ENCODE peak calls at places on chromosomes 13 and 19, in four cellular contexts. One of them, this sample, is unnamed.

GRCh38 chr13:40494513-40494912 is 171.9 kb downstream of the FOXO1 start:
- DNase-seq in testis: no peak
- DNase-seq in HCT116: no peak
- DNase-seq in heart right ventricle: no peak
- DNase-seq in this sample: no peak

GRCh38 chr19:1855828-1856255 is 7.5 kb downstream of the KLF16 start:
- DNase-seq in testis: no peak
- DNase-seq in HCT116: no peak
- DNase-seq in heart right ventricle: no peak
- DNase-seq in this sample: no peak

GRCh38 chr19:38488096-38488495 is 54.6 kb downstream of the RYR1 start:
- DNase-seq in heart right ventricle: no peak
- DNase-seq in testis: no peak
- DNase-seq in HCT116: no peak
- DNase-seq in this sample: no peak

GRCh38 chr13:93794197-93794885 is 567.7 kb downstream of the GPC6 start:
- DNase-seq in HCT116: no peak
- DNase-seq in heart right ventricle: no peak
- DNase-seq in testis: no peak
- DNase-seq in this sample: no peak

GRCh38 chr19:49347835-49348234 is 12.6 kb downstream of the CD37 start:
- DNase-seq in testis: peak
- DNase-seq in heart right ventricle: no peak
- DNase-seq in HCT116: peak
- DNase-seq in this sample: peak

GRCh38 chr13:65133094-65133493 is 2097.0 kb downstream of the PCDH9 start:
- DNase-seq in testis: no peak
- DNase-seq in HCT116: peak
- DNase-seq in heart right ventricle: no peak
- DNase-seq in this sample: no peak

GRCh38 chr19:38335949-38336637 is 463 bp downstream of the CATSPERG start:
- DNase-seq in testis: peak
- DNase-seq in heart right ventricle: peak
- DNase-seq in HCT116: peak
- DNase-seq in this sample: peak

GRCh38 chr13:45007823-45008222 is 18.5 kb downstream of the GPALPP1 start:
- DNase-seq in heart right ventricle: no peak
- DNase-seq in HCT116: no peak
- DNase-seq in testis: no peak
- DNase-seq in this sample: no peak

GRCh38 chr19:36128392-36128736 is 11.5 kb upstream of the CAPNS1 start:
- DNase-seq in testis: no peak
- DNase-seq in HCT116: no peak
- DNase-seq in heart right ventricle: no peak
- DNase-seq in this sample: no peak

DNA sequence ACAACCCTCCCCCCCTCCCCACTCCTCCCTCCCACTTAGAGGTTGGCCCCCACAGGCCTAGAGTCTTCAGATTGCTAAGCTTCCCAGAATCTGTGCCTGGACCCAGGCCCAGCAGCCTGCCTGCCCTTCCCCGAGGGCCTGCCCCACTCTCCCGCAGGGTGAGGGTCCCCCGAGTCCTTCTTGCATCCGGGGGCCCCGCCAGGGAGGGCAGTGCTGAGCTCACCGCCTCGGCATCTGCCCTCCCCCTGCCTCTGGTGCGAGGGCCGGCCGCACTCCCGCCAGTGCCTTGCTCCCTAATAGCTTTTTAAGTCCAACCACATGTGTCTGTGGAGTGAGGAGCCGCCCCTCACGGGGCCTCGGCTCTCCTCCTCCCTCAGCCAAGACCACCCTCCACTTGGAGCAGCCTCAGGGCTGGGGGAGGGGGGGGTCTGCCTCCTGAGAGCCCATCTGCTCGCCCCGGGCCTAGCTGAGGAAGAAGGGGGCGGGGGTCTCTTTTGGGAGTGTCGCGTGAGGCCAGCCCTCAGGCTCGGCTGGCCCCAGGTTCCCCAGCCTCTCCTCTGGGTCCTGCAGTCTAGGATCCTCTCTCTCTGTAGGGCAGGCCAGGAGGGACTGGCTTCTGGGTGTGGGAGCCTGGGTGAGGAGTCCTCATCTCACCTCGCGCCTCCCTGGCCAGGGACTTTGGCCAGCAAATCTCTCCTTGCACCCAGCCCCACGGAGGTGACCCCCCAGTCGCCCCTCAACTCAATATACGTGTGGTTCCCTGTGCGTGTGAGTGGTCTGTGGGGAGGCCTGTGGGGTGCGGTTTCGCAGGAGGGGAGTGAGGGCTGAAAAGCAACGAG is 47.2 kb downstream of the LYL1 start:
- DNase-seq in testis: peak
- DNase-seq in heart right ventricle: peak
- DNase-seq in HCT116: no peak
- DNase-seq in this sample: peak
- TF ChIP-seq CTCF in testis: no peak
- TF ChIP-seq CTCF in heart right ventricle: peak
- TF ChIP-seq CTCF in HCT116: no peak
- TF ChIP-seq CTCF in this sample: peak

GRCh38 chr13:104015646-104016396 is 949.6 kb upstream of the SLC10A2 start:
- DNase-seq in HCT116: no peak
- DNase-seq in testis: no peak
- DNase-seq in heart right ventricle: no peak
- DNase-seq in this sample: no peak

GRCh38 chr13:104008571-104009435 is 942.6 kb upstream of the SLC10A2 start:
- DNase-seq in heart right ventricle: no peak
- DNase-seq in testis: no peak
- DNase-seq in HCT116: no peak
- DNase-seq in this sample: no peak

GRCh38 chr13:104008075-104008474 is 941.9 kb upstream of the SLC10A2 start:
- DNase-seq in HCT116: no peak
- DNase-seq in heart right ventricle: no peak
- DNase-seq in testis: no peak
- DNase-seq in this sample: no peak

GRCh38 chr13:104014803-104015645 is 948.8 kb upstream of the SLC10A2 start:
- DNase-seq in HCT116: no peak
- DNase-seq in heart right ventricle: no peak
- DNase-seq in testis: no peak
- DNase-seq in this sample: no peak

GRCh38 chr13:104011505-104012270 is 945.5 kb upstream of the SLC10A2 start:
- DNase-seq in testis: peak
- DNase-seq in heart right ventricle: no peak
- DNase-seq in HCT116: no peak
- DNase-seq in this sample: no peak
- H3K4me3 ChIP-seq in testis: no peak
- H3K4me3 ChIP-seq in heart right ventricle: no peak
- H3K4me3 ChIP-seq in HCT116: no peak
- H3K4me3 ChIP-seq in this sample: no peak

DNA sequence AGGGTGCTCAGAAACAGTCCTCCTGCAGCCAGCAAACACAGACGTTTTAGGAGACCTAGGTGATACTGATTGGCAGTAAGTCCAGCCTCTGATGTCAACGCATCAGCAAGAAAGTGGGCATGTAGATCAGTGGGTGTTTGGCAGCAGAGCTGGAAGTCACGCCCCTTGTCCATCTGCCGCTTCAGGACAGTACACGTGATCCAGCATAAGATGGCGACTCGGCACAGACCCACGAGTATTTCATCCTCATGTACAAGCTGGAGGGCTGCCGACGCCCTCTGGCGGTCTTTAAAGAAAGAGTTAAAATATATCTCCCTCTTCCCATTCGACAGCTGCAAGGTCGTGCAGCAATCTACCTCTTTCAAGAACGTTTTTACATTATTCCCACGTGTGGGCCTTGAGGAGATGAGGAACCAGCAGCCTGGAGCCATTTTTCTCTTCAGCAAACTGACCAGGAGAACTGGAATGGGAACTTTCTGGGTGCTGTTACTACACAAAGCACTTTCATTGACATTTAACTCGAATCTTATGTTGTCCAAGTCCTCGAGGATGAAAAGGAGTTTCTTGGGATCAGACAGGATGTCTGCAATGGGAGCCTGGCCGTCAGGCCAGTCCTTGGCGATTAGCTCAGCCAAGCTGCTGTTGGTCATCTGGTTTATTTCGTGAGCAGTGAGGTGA is 22.3 kb downstream of the NLRP11 start:
- DNase-seq in testis: peak
- DNase-seq in HCT116: peak
- DNase-seq in heart right ventricle: peak
- DNase-seq in this sample: peak
- TF ChIP-seq CTCF in testis: peak
- TF ChIP-seq CTCF in HCT116: peak
- TF ChIP-seq CTCF in heart right ventricle: peak
- TF ChIP-seq CTCF in this sample: peak

GRCh38 chr13:107582171-107582570 is 633.2 kb downstream of the LIG4 start:
- DNase-seq in HCT116: no peak
- DNase-seq in testis: no peak
- DNase-seq in heart right ventricle: no peak
- DNase-seq in this sample: no peak

GRCh38 chr13:107574517-107575215 is 640.7 kb downstream of the LIG4 start:
- DNase-seq in testis: no peak
- DNase-seq in heart right ventricle: no peak
- DNase-seq in HCT116: no peak
- DNase-seq in this sample: no peak

GRCh38 chr13:107573184-107573583 is 642.2 kb downstream of the LIG4 start:
- DNase-seq in HCT116: no peak
- DNase-seq in heart right ventricle: no peak
- DNase-seq in testis: no peak
- DNase-seq in this sample: no peak

GRCh38 chr13:107581009-107581408 is 634.3 kb downstream of the LIG4 start:
- DNase-seq in testis: no peak
- DNase-seq in HCT116: no peak
- DNase-seq in heart right ventricle: no peak
- DNase-seq in this sample: no peak

DNA sequence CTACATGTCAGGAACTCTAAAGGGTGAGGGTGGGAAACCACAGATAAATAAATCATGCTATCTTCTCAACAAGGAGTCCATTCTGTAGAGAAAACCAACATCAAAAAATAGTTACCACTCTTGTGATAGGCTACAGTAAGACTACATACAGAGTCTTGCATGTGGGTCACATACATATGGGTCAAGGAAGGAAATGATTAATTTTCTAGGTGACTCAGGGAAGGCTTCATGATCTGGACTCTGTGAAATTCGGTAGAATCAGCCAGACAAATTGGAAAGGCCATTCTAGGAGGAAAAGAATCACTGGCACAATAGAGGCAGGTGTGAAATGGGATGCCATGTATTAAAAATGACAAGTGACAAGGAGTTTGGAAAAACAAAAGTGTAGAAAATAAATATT is 638.9 kb downstream of the LIG4 start:
- DNase-seq in HCT116: no peak
- DNase-seq in heart right ventricle: no peak
- DNase-seq in testis: no peak
- DNase-seq in this sample: no peak
- H3K4me3 ChIP-seq in HCT116: no peak
- H3K4me3 ChIP-seq in heart right ventricle: no peak
- H3K4me3 ChIP-seq in testis: no peak
- H3K4me3 ChIP-seq in this sample: no peak

GRCh38 chr19:45391346-45391745 is 13.5 kb downstream of the PPP1R13L start:
- DNase-seq in testis: no peak
- DNase-seq in HCT116: no peak
- DNase-seq in heart right ventricle: no peak
- DNase-seq in this sample: no peak

GRCh38 chr19:45396389-45397260 is 8.2 kb downstream of the PPP1R13L start:
- DNase-seq in heart right ventricle: no peak
- DNase-seq in HCT116: no peak
- DNase-seq in testis: no peak
- DNase-seq in this sample: no peak

GRCh38 chr19:45391871-45392665 is 12.8 kb downstream of the PPP1R13L start:
- DNase-seq in HCT116: no peak
- DNase-seq in heart right ventricle: no peak
- DNase-seq in testis: no peak
- DNase-seq in this sample: no peak

GRCh38 chr19:45400192-45400591 is 4.7 kb downstream of the PPP1R13L start:
- DNase-seq in HCT116: no peak
- DNase-seq in testis: no peak
- DNase-seq in heart right ventricle: no peak
- DNase-seq in this sample: no peak

GRCh38 chr19:45395524-45396388 is 9.1 kb downstream of the PPP1R13L start:
- DNase-seq in testis: no peak
- DNase-seq in heart right ventricle: no peak
- DNase-seq in HCT116: no peak
- DNase-seq in this sample: no peak
- TF ChIP-seq CTCF in testis: no peak
- TF ChIP-seq CTCF in heart right ventricle: no peak
- TF ChIP-seq CTCF in HCT116: no peak
- TF ChIP-seq CTCF in this sample: no peak

GRCh38 chr19:18644144-18645034 is 7.6 kb downstream of the KLHL26 start:
- DNase-seq in heart right ventricle: peak
- DNase-seq in HCT116: no peak
- DNase-seq in testis: no peak
- DNase-seq in this sample: no peak
- H3K4me3 ChIP-seq in heart right ventricle: peak
- H3K4me3 ChIP-seq in HCT116: no peak
- H3K4me3 ChIP-seq in testis: no peak
- H3K4me3 ChIP-seq in this sample: no peak